ENCODE peak calls at places on chromosomes 6 and 20, in seven cellular contexts. E, F, J, R, V, U and O are unnamed samples.

GRCh38 chr6:97077380-97077779 is 152.9 kb downstream of the KLHL32 start:
- DNase-seq in E (no peak), F (no peak), J (no peak), R (no peak), V (no peak), U (no peak), O (no peak)

GRCh38 chr6:165674155-165675029 is 11.4 kb upstream of the PDE10A start:
- DNase-seq in E (no peak), F (no peak), J (no peak), R (no peak), V (no peak), U (no peak), O (no peak)

GRCh38 chr20:25237610-25238318 is 10.1 kb upstream of the PYGB start:
- DNase-seq in E (peak; percentile 100), F (peak; percentile 72), J (peak; percentile 20), R (no peak), V (peak; percentile 96), U (no peak), O (peak; percentile 95)

GRCh38 chr20:5000263-5001173 is 792 bp downstream of the SLC23A2 start:
- DNase-seq in E (peak; percentile 55), F (peak; percentile 27), J (no peak), R (peak; percentile 65), V (no peak), U (peak; percentile 44), O (no peak)

GRCh38 chr20:60512436-60512835 is 554.2 kb downstream of the CDH26 start:
- DNase-seq in E (peak; percentile 85), F (no peak), J (no peak), R (no peak), V (peak; percentile 20), U (no peak), O (no peak)

GRCh38 chr6:157592566-157592965 is 211.6 kb downstream of the ZDHHC14 start:
- DNase-seq in E (no peak), F (no peak), J (no peak), R (no peak), V (no peak), U (peak; percentile 56), O (no peak)

GRCh38 chr6:159594106-159594749 is 98.8 kb downstream of the SOD2 start:
- DNase-seq in E (peak; percentile 84), F (no peak), J (no peak), R (no peak), V (peak; percentile 81), U (no peak), O (no peak)

GRCh38 chr6:139402935-139403386 is 28.5 kb upstream of the CITED2 start:
- DNase-seq in E (peak; percentile 57), F (no peak), J (no peak), R (no peak), V (peak; percentile 24), U (no peak), O (peak; percentile 27)

GRCh38 chr6:44650947-44651346 is 263.4 kb downstream of the CDC5L start:
- DNase-seq in E (peak; percentile 78), F (no peak), J (no peak), R (no peak), V (no peak), U (no peak), O (no peak)

GRCh38 chr6:105482227-105482839 is 79.5 kb upstream of the PREP start:
- DNase-seq in E (peak; percentile 81), F (no peak), J (no peak), R (no peak), V (peak; percentile 55), U (no peak), O (no peak)

GRCh38 chr6:151494235-151494950 is 576 bp downstream of the CCDC170 start:
- DNase-seq in E (no peak), F (peak; percentile 35), J (no peak), R (no peak), V (peak; percentile 9), U (peak; percentile 35), O (no peak)

GRCh38 chr20:32316667-32317066 is 39.2 kb downstream of the KIF3B start:
- DNase-seq in E (peak; percentile 58), F (no peak), J (no peak), R (no peak), V (no peak), U (no peak), O (no peak)

GRCh38 chr20:40511478-40511877 is 177.6 kb downstream of the MAFB start:
- DNase-seq in E (peak; percentile 93), F (no peak), J (no peak), R (no peak), V (peak; percentile 93), U (no peak), O (peak; percentile 75)

GRCh38 chr6:156622185-156622584 is 155.0 kb upstream of the ARID1B start:
- DNase-seq in E (no peak), F (no peak), J (no peak), R (no peak), V (no peak), U (no peak), O (no peak)

GRCh38 chr6:79225718-79226117 is 8.8 kb downstream of the HMGN3 start:
- DNase-seq in E (no peak), F (no peak), J (no peak), R (no peak), V (no peak), U (no peak), O (no peak)

GRCh38 chr6:47922391-47922790 is 140.6 kb downstream of the OPN5 start:
- DNase-seq in E (peak; percentile 46), F (no peak), J (no peak), R (no peak), V (peak; percentile 15), U (no peak), O (no peak)

GRCh38 chr6:17233531-17233930 is 47.6 kb upstream of the RBM24 start:
- DNase-seq in E (peak; percentile 30), F (no peak), J (no peak), R (no peak), V (no peak), U (no peak), O (no peak)

GRCh38 chr6:36742146-36742545 is 44.5 kb downstream of the RAB44 start:
- DNase-seq in E (no peak), F (no peak), J (no peak), R (no peak), V (no peak), U (no peak), O (no peak)

GRCh38 chr20:7585126-7585679 is 355.1 kb downstream of the HAO1 start:
- DNase-seq in E (no peak), F (no peak), J (no peak), R (no peak), V (no peak), U (no peak), O (no peak)

GRCh38 chr6:119148102-119148824 is 69.8 kb upstream of the FAM184A start:
- DNase-seq in E (peak; percentile 76), F (no peak), J (peak; percentile 36), R (no peak), V (peak; percentile 90), U (peak; percentile 18), O (peak; percentile 71)

GRCh38 chr20:829531-829930 is 4.0 kb upstream of the FAM110A start:
- DNase-seq in E (no peak), F (no peak), J (no peak), R (no peak), V (no peak), U (no peak), O (no peak)

GRCh38 chr20:59735917-59736316 is 131.6 kb downstream of the PHACTR3 start:
- DNase-seq in E (no peak), F (no peak), J (no peak), R (no peak), V (no peak), U (no peak), O (no peak)

GRCh38 chr20:44470327-44470726 is 5.3 kb upstream of the TTPAL start:
- DNase-seq in E (no peak), F (no peak), J (no peak), R (no peak), V (no peak), U (no peak), O (no peak)

GRCh38 chr20:2108987-2109386 is 7.4 kb downstream of the STK35 start:
- DNase-seq in E (peak; percentile 80), F (no peak), J (no peak), R (no peak), V (no peak), U (no peak), O (no peak)

GRCh38 chr20:23326774-23327173 is 23.8 kb upstream of the NXT1 start:
- DNase-seq in E (no peak), F (no peak), J (no peak), R (no peak), V (no peak), U (no peak), O (no peak)

GRCh38 chr6:166251196-166251595 is 57.0 kb downstream of the PRR18 start:
- DNase-seq in E (no peak), F (no peak), J (no peak), R (no peak), V (no peak), U (no peak), O (no peak)

GRCh38 chr6:108902389-108902792 is 54.2 kb downstream of the ARMC2 start:
- DNase-seq in E (peak; percentile 20), F (no peak), J (no peak), R (no peak), V (no peak), U (no peak), O (no peak)

GRCh38 chr20:8974009-8974708 is 94.7 kb upstream of the PLCB4 start:
- DNase-seq in E (no peak), F (no peak), J (no peak), R (no peak), V (no peak), U (no peak), O (no peak)

GRCh38 chr6:118171852-118172251 is 264.8 kb downstream of the SLC35F1 start:
- DNase-seq in E (no peak), F (no peak), J (no peak), R (no peak), V (no peak), U (no peak), O (no peak)

GRCh38 chr6:90294989-90295853 is 1.4 kb downstream of the BACH2 start:
- DNase-seq in E (peak; percentile 51), F (peak; percentile 59), J (no peak), R (peak; percentile 56), V (no peak), U (peak; percentile 57), O (no peak)

GRCh38 chr6:91613481-91613880 is 1026.6 kb upstream of the MAP3K7 start:
- DNase-seq in E (no peak), F (no peak), J (no peak), R (no peak), V (no peak), U (no peak), O (no peak)

GRCh38 chr6:54112171-54112650 is 968 bp downstream of the MLIP start:
- DNase-seq in E (no peak), F (no peak), J (no peak), R (no peak), V (no peak), U (no peak), O (no peak)

GRCh38 chr6:64081459-64081858 is 445.9 kb downstream of the PHF3 start:
- DNase-seq in E (no peak), F (no peak), J (no peak), R (no peak), V (no peak), U (no peak), O (no peak)

GRCh38 chr6:94623586-94623985 is 953.7 kb upstream of the MANEA start:
- DNase-seq in E (no peak), F (no peak), J (peak; percentile 79), R (no peak), V (no peak), U (no peak), O (no peak)

GRCh38 chr6:151664390-151664789 is 143.1 kb upstream of the ESR1 start:
- DNase-seq in E (no peak), F (no peak), J (no peak), R (no peak), V (no peak), U (no peak), O (no peak)

GRCh38 chr6:9789201-9789600 is 625.7 kb downstream of the TFAP2A start:
- DNase-seq in E (peak; percentile 52), F (no peak), J (no peak), R (no peak), V (no peak), U (no peak), O (no peak)